ENCODE peak calls at places on chromosomes 4 and X, in four cellular contexts. B is Calu3, J is hepatocyte, F is neural progenitor cell. H is an unnamed sample.

GRCh38 chrX:8748855-8749254 is 16.9 kb upstream of the ANOS1 start:
- DNase-seq in F (peak; percentile 43), B (peak; percentile 7), J (peak; percentile 32), H (no peak)

GRCh38 chr4:183399616-183400015 is 44.8 kb upstream of the CDKN2AIP start:
- DNase-seq in J (no peak), F (no peak), B (no peak), H (no peak)

GRCh38 chrX:55907968-55908607 is 190.5 kb downstream of the RRAGB start:
- DNase-seq in F (peak; percentile 81), B (peak; percentile 83), J (peak; percentile 84), H (peak; percentile 77)

GRCh38 chrX:108299101-108299591 is 139.1 kb downstream of the COL4A6 start:
- DNase-seq in J (peak; percentile 44), B (no peak), F (peak; percentile 2), H (peak; percentile 37)

GRCh38 chr4:74682567-74683359 is 111.6 kb downstream of the BTC start:
- DNase-seq in J (peak; percentile 72), B (peak; percentile 59), F (no peak), H (peak; percentile 24)

GRCh38 chr4:74109116-74109791 is 10.3 kb upstream of the CXCL2 start:
- DNase-seq in B (peak; percentile 71), F (peak; percentile 28), J (peak; percentile 70), H (peak; percentile 63)

GRCh38 chr4:1952719-1953118 is 56.1 kb downstream of the NELFA start:
- DNase-seq in J (no peak), B (no peak), F (no peak), H (no peak)

GRCh38 chrX:53188763-53189162 is 36.2 kb downstream of the KDM5C start:
- DNase-seq in J (no peak), B (no peak), F (no peak), H (no peak)

GRCh38 chr4:21512351-21512750 is 436.2 kb downstream of the KCNIP4 start:
- DNase-seq in F (peak; percentile 64), J (peak; percentile 64), B (no peak), H (no peak)

GRCh38 chr4:117385531-117385930 is 300.2 kb upstream of the TRAM1L1 start:
- DNase-seq in F (no peak), J (no peak), B (no peak), H (no peak)

GRCh38 chr4:52987401-52988056 is 125.4 kb downstream of the RASL11B start:
- DNase-seq in F (no peak), B (no peak), J (no peak), H (no peak)

GRCh38 chrX:112851161-112851779 is 10.6 kb upstream of the AMOT start:
- DNase-seq in J (no peak), B (no peak), F (peak; percentile 15), H (peak; percentile 78)

GRCh38 chr4:187865914-187866313 is 129.7 kb upstream of the ZFP42 start:
- DNase-seq in J (no peak), F (no peak), B (no peak), H (no peak)

GRCh38 chr4:5409980-5410618 is 298.3 kb downstream of the EVC2 start:
- DNase-seq in B (no peak), J (no peak), F (peak; percentile 15), H (no peak)

GRCh38 chrX:48966796-48967579 is 4.7 kb downstream of the KCND1 start:
- DNase-seq in F (no peak), J (no peak), B (peak; percentile 4), H (no peak)

GRCh38 chr4:182754895-182755294 is 162.3 kb downstream of the DCTD start:
- DNase-seq in B (no peak), F (no peak), J (no peak), H (no peak)

GRCh38 chrX:108000751-108001150 is 18.6 kb upstream of the TEX13B start:
- DNase-seq in J (no peak), B (no peak), F (no peak), H (no peak)

GRCh38 chr4:6472387-6473263 is at the start of gene PPP2R2C:
- DNase-seq in B (peak; percentile 43), F (peak; percentile 82), J (no peak), H (no peak)

GRCh38 chr4:15078682-15079642 is 76.7 kb downstream of the CPEB2 start:
- DNase-seq in F (no peak), B (no peak), J (no peak), H (no peak)

GRCh38 chrX:40166582-40166981 is 68.8 kb upstream of the BCOR start:
- DNase-seq in F (no peak), B (no peak), J (peak; percentile 50), H (no peak)

GRCh38 chr4:183256343-183256742 is 63.7 kb downstream of the CLDN22 start:
- DNase-seq in B (no peak), J (no peak), F (no peak), H (no peak)

GRCh38 chr4:169102011-169102410 is 92.0 kb upstream of the CBR4 start:
- DNase-seq in F (no peak), B (no peak), J (no peak), H (no peak)

GRCh38 chr4:129543299-129543698 is 447.3 kb downstream of the C4orf33 start:
- DNase-seq in F (no peak), B (no peak), J (no peak), H (no peak)

GRCh38 chr4:124321370-124321769 is 391.2 kb downstream of the ANKRD50 start:
- DNase-seq in J (no peak), B (peak; percentile 6), F (peak; percentile 17), H (no peak)

GRCh38 chrX:24550166-24550565 is 85.1 kb downstream of the PDK3 start:
- DNase-seq in J (no peak), F (no peak), B (no peak), H (no peak)

GRCh38 chrX:48648299-48648698 is 35.3 kb upstream of the WAS start:
- DNase-seq in F (peak; percentile 54), J (peak; percentile 37), B (peak; percentile 18), H (peak; percentile 20)

GRCh38 chr4:82360298-82361177 is 13.3 kb downstream of the HNRNPD start:
- DNase-seq in B (no peak), J (peak; percentile 20), F (peak; percentile 67), H (no peak)

GRCh38 chr4:3193531-3194203 is 55.3 kb upstream of the MSANTD1 start:
- DNase-seq in B (no peak), J (no peak), F (no peak), H (no peak)

GRCh38 chr4:64899563-64899962 is 490.3 kb upstream of the TECRL start:
- DNase-seq in J (no peak), B (no peak), F (no peak), H (no peak)

GRCh38 chr4:92497141-92497540 is 193.4 kb downstream of the GRID2 start:
- DNase-seq in B (no peak), F (no peak), J (no peak), H (no peak)

GRCh38 chr4:107577743-107578142 is 142.3 kb downstream of the PAPSS1 start:
- DNase-seq in J (no peak), F (no peak), B (no peak), H (no peak)

GRCh38 chr4:2931765-2932560 is 31.2 kb downstream of the NOP14 start:
- DNase-seq in B (no peak), F (no peak), J (no peak), H (peak; percentile 35)

GRCh38 chr4:8850074-8850829 is 21.4 kb downstream of the HMX1 start:
- DNase-seq in B (no peak), J (no peak), F (no peak), H (peak; percentile 14)

GRCh38 chr4:111802191-111802590 is 343.1 kb upstream of the FAM241A start:
- DNase-seq in F (no peak), J (no peak), B (no peak), H (no peak)

GRCh38 chr4:111800551-111800950 is 344.7 kb upstream of the FAM241A start:
- DNase-seq in F (no peak), B (no peak), J (no peak), H (no peak)

GRCh38 chr4:111797455-111798163 is 347.6 kb upstream of the FAM241A start:
- DNase-seq in J (peak; percentile 24), F (no peak), B (no peak), H (no peak)

GRCh38 chr4:111793686-111794085 is 351.6 kb upstream of the FAM241A start:
- DNase-seq in B (no peak), F (no peak), J (no peak), H (no peak)

GRCh38 chr4:111798840-111799239 is 346.4 kb upstream of the FAM241A start:
- DNase-seq in J (no peak), B (no peak), F (peak; percentile 57), H (no peak)
- TF ChIP-seq CTCF in J (peak; percentile 44), B (no peak), F (peak; percentile 64), H (no peak)

GRCh38 chr4:67918428-67918827 is 34.6 kb upstream of the TMPRSS11D start:
- DNase-seq in J (no peak), F (peak; percentile 18), B (no peak), H (no peak)
- TF ChIP-seq CTCF in J (peak; percentile 50), F (peak; percentile 66), B (peak; percentile 18), H (peak; percentile 33)

DNA sequence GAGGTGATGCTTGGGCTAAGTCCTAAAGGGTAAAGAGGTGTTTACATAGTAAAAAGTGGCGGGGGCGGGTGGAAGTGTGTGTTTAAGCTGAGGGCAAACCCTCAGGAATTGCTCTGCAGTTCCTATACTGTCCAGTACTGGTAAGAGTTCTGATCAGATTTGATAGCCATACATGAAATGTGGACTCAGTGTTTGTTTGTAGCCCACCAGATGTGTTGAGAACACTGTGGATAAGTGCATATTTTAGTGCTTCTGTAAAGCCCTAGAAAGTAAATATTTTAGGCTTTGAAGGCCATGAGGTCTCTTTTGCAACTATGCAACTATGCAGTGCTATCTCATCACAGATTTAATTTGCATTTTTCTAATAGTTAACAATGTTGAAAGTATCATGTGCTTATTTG is 80.6 kb upstream of the EOLA2 start:
- DNase-seq in B (no peak), F (no peak), J (no peak), H (peak; percentile 23)
- TF ChIP-seq CTCF in B (no peak), F (no peak), J (no peak), H (no peak)

GRCh38 chr4:172168888-172169287 is 355.7 kb downstream of the GALNTL6 start:
- DNase-seq in F (no peak), J (no peak), B (no peak), H (no peak)

DNA sequence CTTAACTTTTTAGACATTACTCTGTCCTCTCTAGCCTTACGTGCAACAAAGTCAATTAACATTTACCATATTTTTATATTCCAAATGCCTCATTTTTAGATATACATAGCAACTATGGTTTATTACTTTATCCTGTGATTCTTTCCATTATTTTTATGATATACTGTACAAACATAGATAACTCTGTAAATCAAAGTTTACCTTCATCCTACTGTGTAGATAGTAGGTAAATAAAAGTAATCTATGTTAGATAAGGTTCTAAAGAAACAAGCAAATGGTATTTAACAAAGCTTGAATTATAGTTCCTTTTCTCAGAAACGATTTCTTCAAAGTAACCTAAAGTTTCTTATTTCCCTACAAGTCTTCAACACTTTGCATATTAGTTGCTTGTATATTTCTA is 350.0 kb downstream of the GALNTL6 start:
- DNase-seq in B (no peak), J (no peak), F (no peak), H (no peak)
- TF ChIP-seq CTCF in B (no peak), J (no peak), F (no peak), H (no peak)